ENCODE peak calls at places on chromosomes 1 and 21, in nine cellular contexts. X is transverse colon, F is A549, J is ovary, Z is stomach, B is upper lobe of left lung, C is suprapubic skin, E is SK-N-SH, Y is tibial nerve. S is an unnamed sample.

GRCh38 chr1:155202731-155203515 is 4.8 kb downstream of the THBS3 start:
- DNase-seq in X (no peak), F (no peak), J (no peak), Z (no peak), B (peak), C (no peak), E (no peak), Y (no peak), S (no peak)

GRCh38 chr1:148162363-148162762 is 10.3 kb upstream of the NBPF11 start:
- DNase-seq in X (no peak), F (no peak), J (no peak), Z (no peak), B (peak), C (no peak), E (no peak), Y (no peak), S (peak)

GRCh38 chr1:111570781-111571181 is 48.8 kb upstream of the RAP1A start:
- DNase-seq in X (peak), F (no peak), J (no peak), Z (no peak), B (no peak), C (no peak), E (no peak), Y (no peak), S (peak)

GRCh38 chr1:201149400-201149799 is 4.9 kb downstream of the TMEM9 start:
- DNase-seq in X (no peak), F (peak), J (no peak), Z (no peak), B (no peak), C (peak), E (peak), Y (no peak), S (no peak)

GRCh38 chr1:97826820-97827219 is 94.0 kb downstream of the DPYD start:
- DNase-seq in X (no peak), F (no peak), J (no peak), Z (no peak), B (no peak), C (no peak), E (peak), Y (no peak), S (no peak)

GRCh38 chr1:98398649-98399048 is 262.9 kb upstream of the SNX7 start:
- DNase-seq in X (no peak), F (no peak), J (no peak), Z (no peak), B (no peak), C (no peak), E (no peak), Y (no peak), S (no peak)

GRCh38 chr1:55725378-55725777 is 510.2 kb upstream of the USP24 start:
- DNase-seq in X (no peak), F (peak), J (no peak), Z (no peak), B (no peak), C (no peak), E (no peak), Y (no peak), S (no peak)

GRCh38 chr1:9827558-9828185 is 3.9 kb upstream of the CLSTN1 start:
- DNase-seq in X (no peak), F (no peak), J (peak), Z (no peak), B (no peak), C (no peak), E (no peak), Y (no peak), S (no peak)

GRCh38 chr1:163166886-163167555 is 35.7 kb downstream of the RGS5 start:
- DNase-seq in X (no peak), F (no peak), J (no peak), Z (no peak), B (no peak), C (no peak), E (no peak), Y (no peak), S (no peak)

GRCh38 chr1:85278853-85279314 is 2.5 kb upstream of the BCL10 start:
- DNase-seq in X (peak), F (peak), J (no peak), Z (peak), B (no peak), C (no peak), E (no peak), Y (peak), S (no peak)

GRCh38 chr21:44583800-44584147 is 3.4 kb upstream of the KRTAP10-5 start:
- DNase-seq in X (no peak), F (no peak), J (no peak), Z (no peak), B (no peak), C (no peak), E (no peak), Y (no peak), S (no peak)

GRCh38 chr1:155117610-155118009 is 10.1 kb upstream of the EFNA1 start:
- DNase-seq in X (no peak), F (no peak), J (no peak), Z (no peak), B (no peak), C (no peak), E (no peak), Y (no peak), S (no peak)

GRCh38 chr1:12595839-12596821 is 21.9 kb downstream of the DHRS3 start:
- DNase-seq in X (peak), F (peak), J (peak), Z (peak), B (peak), C (peak), E (peak), Y (peak), S (peak)

GRCh38 chr1:19369396-19370090 is 57.4 kb downstream of the SLC66A1 start:
- DNase-seq in X (no peak), F (no peak), J (no peak), Z (no peak), B (no peak), C (peak), E (peak), Y (no peak), S (no peak)

GRCh38 chr1:182430263-182431068 is 19.5 kb upstream of the RGSL1 start:
- DNase-seq in X (no peak), F (no peak), J (no peak), Z (no peak), B (no peak), C (no peak), E (no peak), Y (no peak), S (no peak)

GRCh38 chr1:53739109-53739681 is at the start of gene GLIS1:
- DNase-seq in X (peak), F (peak), J (peak), Z (peak), B (peak), C (peak), E (peak), Y (peak), S (no peak)

GRCh38 chr1:222918746-222919477 is 104.1 kb downstream of the DISP1 start:
- DNase-seq in X (no peak), F (no peak), J (no peak), Z (no peak), B (no peak), C (no peak), E (no peak), Y (no peak), S (no peak)

GRCh38 chr1:54120018-54120697 is 32.6 kb downstream of the CDCP2 start:
- DNase-seq in X (no peak), F (no peak), J (peak), Z (no peak), B (no peak), C (no peak), E (no peak), Y (no peak), S (no peak)

GRCh38 chr21:36917487-36918158 is 48.8 kb downstream of the HLCS start:
- DNase-seq in X (no peak), F (peak), J (no peak), Z (peak), B (no peak), C (no peak), E (no peak), Y (no peak), S (no peak)

GRCh38 chr1:196733091-196733970 is 41.3 kb upstream of the CFHR3 start:
- DNase-seq in X (no peak), F (no peak), J (no peak), Z (no peak), B (no peak), C (no peak), E (no peak), Y (no peak), S (no peak)

GRCh38 chr1:110538082-110538481 is 19.1 kb upstream of the KCNA10 start:
- DNase-seq in X (no peak), F (no peak), J (no peak), Z (no peak), B (peak), C (no peak), E (no peak), Y (no peak), S (no peak)

GRCh38 chr1:177950506-177950905 is 19.4 kb downstream of the SEC16B start:
- DNase-seq in X (no peak), F (no peak), J (no peak), Z (no peak), B (no peak), C (no peak), E (no peak), Y (no peak), S (no peak)

GRCh38 chr1:164765557-164765956 is 206.6 kb downstream of the PBX1 start:
- DNase-seq in X (no peak), F (peak), J (no peak), Z (no peak), B (no peak), C (no peak), E (no peak), Y (no peak), S (no peak)

GRCh38 chr1:54160351-54160750 is 7.6 kb upstream of the CDCP2 start:
- DNase-seq in X (no peak), F (no peak), J (no peak), Z (no peak), B (no peak), C (no peak), E (no peak), Y (no peak), S (no peak)

GRCh38 chr1:193058529-193059281 is 455 bp downstream of the UCHL5 start:
- DNase-seq in X (peak), F (peak), J (peak), Z (peak), B (no peak), C (peak), E (peak), Y (peak), S (no peak)

DNA sequence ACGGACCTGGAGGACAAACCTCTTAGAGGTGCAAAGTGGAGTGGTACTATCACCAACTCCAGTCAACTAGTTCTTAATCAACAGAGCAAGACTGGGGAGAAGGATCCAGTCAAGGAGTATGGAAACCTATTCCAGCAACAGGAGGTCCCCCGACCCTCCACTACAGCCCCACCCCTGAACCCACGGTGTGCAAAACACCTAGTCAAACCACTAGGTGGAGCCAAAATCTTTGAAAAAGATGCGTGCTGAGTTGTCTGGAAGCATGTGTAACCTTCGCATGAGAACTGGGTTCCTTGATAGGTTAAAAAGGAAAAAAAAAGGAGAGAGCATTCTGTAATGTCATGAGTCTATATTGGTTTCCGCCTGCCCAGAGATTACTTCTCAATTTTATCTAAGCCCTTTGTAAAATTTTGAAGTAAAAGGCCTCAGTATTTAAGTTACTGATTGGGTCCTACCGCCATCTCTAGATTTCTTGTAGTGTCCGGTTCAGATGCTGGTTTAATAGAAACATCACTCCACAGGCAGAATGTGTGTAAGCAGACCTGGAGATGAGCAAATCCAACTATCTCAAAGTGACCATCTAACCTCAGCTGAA is 81.9 kb upstream of the HAO2 start:
- DNase-seq in X (peak), F (peak), J (no peak), Z (no peak), B (no peak), C (no peak), E (peak), Y (no peak), S (no peak)
- TF ChIP-seq CTCF in X (peak), F (peak), J (no peak), Z (peak), B (no peak), C (no peak), E (peak), Y (peak), S (no peak)

DNA sequence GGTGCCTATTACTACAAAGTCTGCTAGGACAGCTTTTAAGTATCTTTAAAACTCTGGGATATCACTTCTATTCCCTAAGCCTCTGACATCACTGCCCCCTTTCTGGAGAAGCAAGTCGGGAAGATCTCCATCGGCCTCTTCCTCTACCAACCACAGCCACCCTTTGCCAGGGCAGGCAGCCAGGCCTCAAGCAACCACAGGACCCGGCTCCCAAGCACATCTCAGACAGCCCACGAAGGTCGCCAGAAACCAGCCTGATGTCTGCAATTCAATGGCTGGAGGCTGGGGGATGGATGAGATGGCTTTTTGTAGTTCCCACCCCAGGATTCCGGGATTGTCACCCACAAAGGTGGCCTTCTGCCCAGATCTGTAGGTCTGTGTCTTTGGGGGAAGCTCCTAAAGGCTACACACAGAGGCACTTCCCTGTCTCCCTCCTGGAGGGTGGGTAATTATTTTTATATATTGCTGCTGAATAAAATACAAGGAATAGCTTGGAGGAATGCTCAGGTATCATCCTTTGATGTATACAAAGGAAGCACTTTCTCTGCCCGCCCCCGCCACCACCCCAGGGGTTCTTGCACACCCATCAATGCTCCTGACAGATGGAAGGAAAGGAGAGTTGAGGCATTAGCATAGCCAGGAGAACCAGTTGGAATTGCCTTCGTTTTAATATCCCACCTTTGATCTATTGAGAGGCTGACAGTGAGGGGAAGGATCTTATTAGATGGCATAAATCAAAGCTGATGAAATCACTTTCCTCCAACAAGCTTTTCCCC is 70.9 kb downstream of the LGR6 start:
- DNase-seq in X (no peak), F (no peak), J (no peak), Z (no peak), B (peak), C (no peak), E (no peak), Y (no peak), S (no peak)
- TF ChIP-seq EP300 in X (no peak), F (no peak), J (no peak), Z (no peak), B (no peak), C (no peak), E (no peak), Y (no peak), S (no peak)

GRCh38 chr1:64572222-64572900 is 102.4 kb downstream of the CACHD1 start:
- DNase-seq in X (no peak), F (no peak), J (no peak), Z (no peak), B (no peak), C (no peak), E (no peak), Y (no peak), S (no peak)
- H3K4me3 ChIP-seq in X (no peak), F (no peak), J (no peak), Z (no peak), B (no peak), C (no peak), E (no peak), Y (no peak), S (no peak)

GRCh38 chr1:27522860-27523665 is 33.1 kb upstream of the WASF2 start:
- DNase-seq in X (no peak), F (peak), J (no peak), Z (no peak), B (no peak), C (no peak), E (no peak), Y (no peak), S (no peak)
- TF ChIP-seq CTCF in X (no peak), F (peak), J (no peak), Z (no peak), B (no peak), C (peak), E (peak), Y (peak), S (peak)

GRCh38 chr1:72230746-72231145 is 51.6 kb downstream of the NEGR1 start:
- DNase-seq in X (no peak), F (no peak), J (no peak), Z (no peak), B (no peak), C (no peak), E (no peak), Y (no peak), S (no peak)
- TF ChIP-seq EP300 in X (no peak), F (no peak), J (no peak), Z (no peak), B (no peak), C (no peak), E (no peak), Y (no peak), S (no peak)

S was measured in esophagus muscularis mucosa.